ENCODE peak calls at places on chromosome 18, in four cellular contexts. R is GM23248, J is pancreas, I is adrenal gland. P is an unnamed sample.

GRCh38 chr18:25467226-25468065 is 115.5 kb upstream of the ZNF521 start:
- DNase-seq in R (peak; percentile 46), J (no peak), I (peak; percentile 98), P (peak; percentile 5)

GRCh38 chr18:79542876-79543750 is 136.5 kb upstream of the CTDP1 start:
- DNase-seq in R (no peak), I (no peak), J (no peak), P (no peak)

GRCh38 chr18:44537521-44537920 is 143.2 kb upstream of the SETBP1 start:
- DNase-seq in J (no peak), I (no peak), R (peak; percentile 93), P (peak; percentile 65)

GRCh38 chr18:9135081-9135911 is 1.3 kb upstream of the ANKRD12 start:
- DNase-seq in R (no peak), J (no peak), I (no peak), P (no peak)

GRCh38 chr18:52236134-52236533 is 103.9 kb upstream of the DCC start:
- DNase-seq in I (no peak), R (peak; percentile 74), J (no peak), P (no peak)

GRCh38 chr18:27942706-27943105 is 234.2 kb downstream of the CDH2 start:
- DNase-seq in R (peak; percentile 20), I (no peak), J (no peak), P (peak; percentile 62)

GRCh38 chr18:36095936-36096519 is 28.7 kb upstream of the RPRD1A start:
- DNase-seq in R (peak; percentile 81), I (no peak), J (no peak), P (peak; percentile 63)

GRCh38 chr18:32072321-32072720 is 19.4 kb upstream of the RNF138 start:
- DNase-seq in J (no peak), I (no peak), R (peak; percentile 32), P (no peak)

GRCh38 chr18:47150029-47150823 is at the start of gene HDHD2:
- DNase-seq in I (peak; percentile 85), R (peak; percentile 91), J (peak; percentile 82), P (peak; percentile 85)

GRCh38 chr18:65754121-65754520 is 3.3 kb downstream of the CDH7 start:
- DNase-seq in J (no peak), R (no peak), I (no peak), P (no peak)

GRCh38 chr18:30016179-30016578 is 1026.4 kb downstream of the DSC3 start:
- DNase-seq in R (no peak), I (no peak), J (no peak), P (no peak)

GRCh38 chr18:42649636-42650035 is 465.8 kb downstream of the RIT2 start:
- DNase-seq in I (no peak), J (no peak), R (peak; percentile 6), P (peak; percentile 44)

GRCh38 chr18:61743775-61744531 is 148.9 kb downstream of the RNF152 start:
- DNase-seq in J (no peak), I (no peak), R (peak; percentile 79), P (peak; percentile 58)

GRCh38 chr18:63758616-63759015 is 16.6 kb upstream of the SERPINB7 start:
- DNase-seq in I (no peak), J (no peak), R (no peak), P (no peak)

GRCh38 chr18:4631239-4631638 is 176.1 kb upstream of the DLGAP1 start:
- DNase-seq in I (no peak), J (no peak), R (no peak), P (no peak)

GRCh38 chr18:64712035-64712434 is 563.1 kb upstream of the LINC00305 start:
- DNase-seq in R (no peak), J (no peak), I (no peak), P (no peak)

GRCh38 chr18:57655740-57656139 is 34.1 kb upstream of the NARS1 start:
- DNase-seq in R (no peak), I (no peak), J (no peak), P (no peak)

GRCh38 chr18:615773-616172 is 19.0 kb downstream of the CLUL1 start:
- DNase-seq in J (peak; percentile 72), R (peak; percentile 30), I (no peak), P (no peak)

GRCh38 chr18:985301-985700 is 80.6 kb downstream of the ADCYAP1 start:
- DNase-seq in I (no peak), R (no peak), J (no peak), P (no peak)

GRCh38 chr18:34659579-34660517 is 50.2 kb upstream of the DTNA start:
- DNase-seq in J (peak; percentile 84), I (peak; percentile 95), R (peak; percentile 98), P (peak; percentile 82)

GRCh38 chr18:76974345-76974744 is 152.0 kb downstream of the ZNF236 start:
- DNase-seq in I (no peak), J (no peak), R (no peak), P (no peak)

GRCh38 chr18:25230658-25231326 is 121.2 kb downstream of the ZNF521 start:
- DNase-seq in I (peak; percentile 76), R (peak; percentile 95), J (no peak), P (no peak)

GRCh38 chr18:5137261-5137660 is 59.8 kb downstream of the AKAIN1 start:
- DNase-seq in R (no peak), J (no peak), I (peak; percentile 19), P (no peak)

GRCh38 chr18:37231251-37231650 is 334.3 kb downstream of the CELF4 start:
- DNase-seq in R (no peak), J (no peak), I (peak; percentile 48), P (no peak)

GRCh38 chr18:54222922-54223567 is 1.4 kb downstream of the MBD2 start:
- DNase-seq in J (no peak), R (no peak), I (no peak), P (no peak)

GRCh38 chr18:72155327-72155726 is 388.8 kb downstream of the CBLN2 start:
- DNase-seq in J (no peak), I (no peak), R (no peak), P (no peak)

GRCh38 chr18:43886341-43886740 is 609.1 kb upstream of the SYT4 start:
- DNase-seq in J (no peak), R (peak; percentile 15), I (no peak), P (peak; percentile 19)

GRCh38 chr18:43932140-43932539 is 654.9 kb upstream of the SYT4 start:
- DNase-seq in R (no peak), I (no peak), J (no peak), P (no peak)

GRCh38 chr18:23205980-23206379 is 70.7 kb downstream of the CABLES1 start:
- DNase-seq in I (no peak), J (no peak), R (no peak), P (no peak)

GRCh38 chr18:42784612-42785011 is 330.9 kb downstream of the RIT2 start:
- DNase-seq in I (no peak), J (no peak), R (no peak), P (no peak)

GRCh38 chr18:36375118-36375517 is 77.6 kb downstream of the FHOD3 start:
- DNase-seq in J (no peak), I (no peak), R (no peak), P (no peak)

DNA sequence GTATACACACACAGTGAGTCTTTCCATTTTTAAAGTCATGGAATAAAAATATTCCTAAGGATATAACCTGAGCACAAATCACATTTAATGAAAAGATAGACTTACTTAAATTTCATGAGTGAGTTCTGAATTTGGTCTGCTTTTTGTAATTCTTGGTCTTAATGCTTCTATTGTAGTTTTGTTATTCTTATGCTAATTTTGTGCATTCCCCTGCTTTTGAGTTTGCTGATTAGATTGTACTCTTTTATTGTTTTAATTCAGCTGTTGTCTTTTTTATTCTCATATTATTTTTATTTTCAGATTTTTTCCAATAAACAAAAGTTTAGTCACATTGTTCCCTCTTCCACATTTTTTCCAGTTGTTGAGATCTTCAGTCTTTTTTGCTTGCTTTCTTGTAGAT is 202.4 kb downstream of the ZNF407 start:
- DNase-seq in J (no peak), I (no peak), R (no peak), P (no peak)
- H3K27ac ChIP-seq in J (no peak overlapping the region), I (no peak overlapping the region), R (no peak overlapping the region), P (no peak overlapping the region)

DNA sequence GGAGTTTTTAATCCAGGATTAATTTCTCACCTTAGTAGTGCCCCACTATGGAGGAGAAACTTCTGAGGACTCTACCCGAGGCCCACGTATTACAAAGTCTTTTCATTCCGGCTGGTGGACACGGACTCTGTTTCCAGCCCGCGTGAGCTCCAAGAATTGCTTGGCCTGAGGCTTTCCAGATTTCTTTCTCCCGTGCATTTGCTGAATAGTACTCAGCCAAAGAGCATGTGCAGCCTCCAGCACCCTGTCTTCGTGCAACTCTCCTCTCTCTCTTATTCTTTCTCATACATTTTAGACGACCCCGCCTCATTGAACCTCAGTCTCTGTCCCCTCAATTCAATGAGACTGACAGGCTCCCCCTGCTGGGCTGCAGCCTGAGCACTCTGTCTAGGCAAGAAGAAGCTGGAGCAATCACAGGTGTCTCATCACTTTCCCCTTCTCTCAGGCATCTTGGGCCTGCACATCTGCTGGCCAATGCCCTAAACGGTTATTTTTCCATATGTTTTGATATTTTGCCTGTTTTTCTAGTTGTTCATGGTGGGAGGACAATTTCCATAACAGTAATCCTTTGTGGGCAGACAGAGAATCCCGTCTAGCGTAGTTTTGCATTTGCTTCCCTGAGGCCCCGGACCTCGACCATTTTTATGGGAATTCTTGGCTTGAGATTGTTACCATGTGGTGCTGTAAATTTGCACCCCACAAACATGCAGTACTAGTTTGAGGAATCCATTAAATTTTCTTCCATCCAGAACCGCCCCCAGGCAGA is 50.0 kb upstream of the LPIN2 start:
- DNase-seq in I (peak; percentile 42), R (peak; percentile 36), J (peak; percentile 43), P (peak; percentile 85)
- H3K27ac ChIP-seq in I (no peak overlapping the region), R (no peak overlapping the region), J (no peak overlapping the region), P (peak overlapping the region; percentile 9)

GRCh38 chr18:3250237-3251107 is 2.9 kb downstream of the MYL12A start:
- DNase-seq in J (no peak), I (no peak), R (peak; percentile 79), P (no peak)

GRCh38 chr18:3254725-3255124 is 7.1 kb downstream of the MYL12A start:
- DNase-seq in I (no peak), J (no peak), R (no peak), P (no peak)

GRCh38 chr18:3252843-3253242 is 5.2 kb downstream of the MYL12A start:
- DNase-seq in I (no peak), J (no peak), R (no peak), P (no peak)

GRCh38 chr18:3251249-3251962 is 3.8 kb downstream of the MYL12A start:
- DNase-seq in J (no peak), I (no peak), R (peak; percentile 50), P (no peak)

DNA sequence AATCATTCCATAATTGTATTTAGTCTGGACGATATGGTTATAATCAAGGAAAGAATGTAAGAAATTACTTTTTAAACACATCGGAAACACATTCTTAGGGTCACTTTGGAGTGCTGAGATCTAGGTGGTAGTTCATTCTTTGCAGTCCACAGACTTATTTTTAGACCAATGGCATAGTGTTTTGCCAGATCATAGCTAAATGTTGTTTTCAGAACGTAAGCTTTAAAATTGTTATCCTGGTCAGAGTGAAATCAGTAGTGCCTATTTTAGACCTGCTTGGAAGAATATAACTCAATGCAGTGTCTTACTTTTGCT is 4.3 kb downstream of the MYL12A start:
- DNase-seq in J (no peak), I (no peak), R (peak; percentile 44), P (no peak)
- H3K27ac ChIP-seq in J (peak overlapping the region; percentile 66), I (no peak overlapping the region), R (peak overlapping the region; percentile 95), P (no peak overlapping the region)

DNA sequence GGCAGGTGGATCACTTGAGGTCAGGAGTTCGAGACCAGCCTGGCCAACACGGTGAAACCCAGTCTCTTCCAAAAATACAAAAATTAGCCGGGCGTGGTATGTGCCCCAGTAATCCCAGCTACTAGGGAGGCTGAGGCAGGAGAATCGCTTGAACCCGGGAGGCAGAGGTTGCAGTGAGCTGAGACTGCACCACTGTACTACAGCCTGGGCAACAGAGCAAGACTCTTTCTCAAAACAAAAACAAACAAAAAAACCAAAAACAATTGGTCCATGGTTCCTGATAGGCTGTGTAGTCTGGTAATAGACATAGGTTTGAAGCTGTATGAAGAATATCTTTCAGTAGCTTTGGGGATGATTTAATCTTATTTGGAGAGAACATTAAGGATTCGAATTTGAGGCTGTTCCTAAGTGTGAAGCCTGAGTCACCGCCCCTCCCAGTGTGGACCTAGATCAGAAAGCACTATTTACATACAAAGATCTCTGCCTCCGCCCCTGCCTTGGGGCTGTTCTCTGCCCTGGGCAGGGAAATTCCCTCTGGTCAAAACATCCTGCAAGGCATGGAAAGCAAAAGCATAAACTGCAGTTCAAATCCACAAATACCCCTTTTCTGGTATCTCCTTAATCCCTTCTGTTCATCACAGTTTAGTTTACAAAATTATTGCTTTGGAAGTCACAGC is 52.8 kb upstream of the PMAIP1 start:
- DNase-seq in I (no peak), R (peak; percentile 49), J (no peak), P (peak; percentile 38)
- H3K27ac ChIP-seq in I (no peak overlapping the region), R (no peak overlapping the region), J (no peak overlapping the region), P (no peak overlapping the region)